ENCODE peak calls at places on chromosomes 1 and 21, in seven cellular contexts. Q, B, I, F, D, H and C are unnamed samples.

GRCh38 chr21:32481875-32482408 is 69.4 kb downstream of the EVA1C start:
- DNase-seq in D (no peak), I (no peak), F (no peak), H (no peak), Q (no peak), B (no peak), C (no peak)

GRCh38 chr1:28896609-28896986 is 17.8 kb upstream of the EPB41 start:
- DNase-seq in I (no peak), H (no peak), D (no peak), Q (no peak), B (no peak), F (no peak), C (no peak)

GRCh38 chr1:23798662-23799142 is 1.9 kb downstream of the GALE start:
- DNase-seq in B (peak; percentile 45), F (no peak), I (peak; percentile 77), H (peak; percentile 68), Q (no peak), D (no peak), C (no peak)

GRCh38 chr1:101938681-101939080 is 58.0 kb downstream of the OLFM3 start:
- DNase-seq in D (no peak), I (no peak), H (no peak), B (no peak), F (no peak), Q (no peak), C (no peak)

GRCh38 chr1:185338719-185339622 is 21.9 kb upstream of the IVNS1ABP start:
- DNase-seq in Q (peak; percentile 27), B (no peak), I (no peak), F (no peak), D (peak; percentile 45), H (no peak), C (peak; percentile 67)

GRCh38 chr1:10685851-10686403 is 110.5 kb downstream of the CASZ1 start:
- DNase-seq in F (no peak), B (no peak), D (peak; percentile 51), H (no peak), I (no peak), Q (no peak), C (no peak)

GRCh38 chr21:39863111-39863510 is 4.1 kb upstream of the PCP4 start:
- DNase-seq in B (no peak), H (peak; percentile 73), Q (no peak), F (peak; percentile 49), I (no peak), D (peak; percentile 46), C (no peak)

GRCh38 chr1:155859881-155860841 is 794 bp downstream of the SYT11 start:
- DNase-seq in B (peak; percentile 87), H (peak; percentile 74), F (no peak), D (peak; percentile 77), Q (peak; percentile 33), I (peak; percentile 91), C (peak; percentile 85)

GRCh38 chr1:18866846-18867245 is 7.4 kb upstream of the TAS1R2 start:
- DNase-seq in F (no peak), H (no peak), I (no peak), Q (no peak), D (no peak), B (no peak), C (no peak)

GRCh38 chr1:198121058-198121829 is 35.6 kb upstream of the NEK7 start:
- DNase-seq in Q (no peak), H (no peak), F (no peak), I (no peak), D (peak; percentile 94), B (no peak), C (no peak)

GRCh38 chr1:152185544-152186391 is 26.7 kb upstream of the RPTN start:
- DNase-seq in F (no peak), D (peak; percentile 54), I (peak; percentile 50), H (no peak), B (peak; percentile 57), Q (peak; percentile 9), C (peak; percentile 10)

GRCh38 chr1:244237445-244237844 is 186.4 kb downstream of the ZBTB18 start:
- DNase-seq in B (no peak), Q (no peak), I (no peak), F (no peak), D (peak; percentile 31), H (no peak), C (no peak)

GRCh38 chr1:199297174-199297573 is 658.3 kb downstream of the PTPRC start:
- DNase-seq in F (no peak), B (no peak), Q (no peak), H (no peak), D (no peak), I (no peak), C (no peak)

GRCh38 chr1:44849575-44850132 is 6.6 kb upstream of the PTCH2 start:
- DNase-seq in D (no peak), Q (no peak), H (no peak), F (no peak), B (no peak), I (no peak), C (no peak)

GRCh38 chr21:45570071-45570470 is 27.8 kb upstream of the SLC19A1 start:
- DNase-seq in Q (no peak), I (no peak), B (no peak), H (no peak), F (no peak), D (no peak), C (no peak)

GRCh38 chr21:36753556-36753955 is 54.6 kb downstream of the SIM2 start:
- DNase-seq in B (no peak), Q (no peak), I (no peak), D (peak; percentile 95), H (no peak), F (peak; percentile 56), C (no peak)

GRCh38 chr1:41053324-41053723 is 31.8 kb upstream of the SLFNL1 start:
- DNase-seq in B (no peak), F (no peak), I (no peak), D (no peak), Q (no peak), H (no peak), C (no peak)
- H3K36me3 ChIP-seq in B (peaks cover 21% of the 10 kb centered on the region), F (no peaks in the 10 kb centered on the region), I (peaks cover 2% of the 10 kb centered on the region), D (peaks cover 5% of the 10 kb centered on the region), Q (no peaks in the 10 kb centered on the region), H (peaks cover 12% of the 10 kb centered on the region), C (peaks cover 5% of the 10 kb centered on the region)

DNA sequence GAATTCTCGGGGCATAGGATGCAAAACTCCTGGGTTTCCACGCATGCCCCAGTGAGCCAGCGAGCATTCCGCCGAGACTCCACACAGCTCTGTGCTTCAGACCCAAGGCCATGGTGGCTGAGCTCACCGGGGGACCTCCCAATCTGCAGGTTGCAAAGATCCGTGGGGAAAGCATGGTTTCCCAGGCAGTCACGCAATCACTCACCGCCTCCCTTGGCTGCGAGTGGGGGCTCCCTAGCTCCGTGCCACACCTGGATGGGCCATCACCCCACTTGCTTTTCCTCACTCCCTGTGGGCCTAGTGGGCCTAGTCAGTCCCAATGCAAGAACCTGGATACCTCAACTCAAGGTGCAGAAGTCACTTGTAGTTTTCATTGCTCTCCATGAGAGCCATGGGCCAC is 37.0 kb upstream of the SAMD11 start:
- DNase-seq in F (no peak), D (no peak), B (no peak), I (no peak), Q (no peak), H (no peak), C (no peak)
- H3K4me3 ChIP-seq in F (no peak overlapping the region), D (no peak overlapping the region), B (no peak overlapping the region), I (no peak overlapping the region), Q (no peak overlapping the region), H (no peak overlapping the region), C (no peak overlapping the region)

GRCh38 chr1:26768755-26769154 is 19.0 kb upstream of the PIGV start:
- DNase-seq in Q (no peak), D (peak; percentile 47), H (no peak), I (no peak), B (no peak), F (no peak), C (no peak)
- H3K36me3 ChIP-seq in Q (peaks cover 67% of the 10 kb centered on the region), D (peaks cover 53% of the 10 kb centered on the region), H (peaks cover 99% of the 10 kb centered on the region), I (peaks cover 64% of the 10 kb centered on the region), B (peaks cover 73% of the 10 kb centered on the region), F (peaks cover 4% of the 10 kb centered on the region), C (peaks cover 54% of the 10 kb centered on the region)

DNA sequence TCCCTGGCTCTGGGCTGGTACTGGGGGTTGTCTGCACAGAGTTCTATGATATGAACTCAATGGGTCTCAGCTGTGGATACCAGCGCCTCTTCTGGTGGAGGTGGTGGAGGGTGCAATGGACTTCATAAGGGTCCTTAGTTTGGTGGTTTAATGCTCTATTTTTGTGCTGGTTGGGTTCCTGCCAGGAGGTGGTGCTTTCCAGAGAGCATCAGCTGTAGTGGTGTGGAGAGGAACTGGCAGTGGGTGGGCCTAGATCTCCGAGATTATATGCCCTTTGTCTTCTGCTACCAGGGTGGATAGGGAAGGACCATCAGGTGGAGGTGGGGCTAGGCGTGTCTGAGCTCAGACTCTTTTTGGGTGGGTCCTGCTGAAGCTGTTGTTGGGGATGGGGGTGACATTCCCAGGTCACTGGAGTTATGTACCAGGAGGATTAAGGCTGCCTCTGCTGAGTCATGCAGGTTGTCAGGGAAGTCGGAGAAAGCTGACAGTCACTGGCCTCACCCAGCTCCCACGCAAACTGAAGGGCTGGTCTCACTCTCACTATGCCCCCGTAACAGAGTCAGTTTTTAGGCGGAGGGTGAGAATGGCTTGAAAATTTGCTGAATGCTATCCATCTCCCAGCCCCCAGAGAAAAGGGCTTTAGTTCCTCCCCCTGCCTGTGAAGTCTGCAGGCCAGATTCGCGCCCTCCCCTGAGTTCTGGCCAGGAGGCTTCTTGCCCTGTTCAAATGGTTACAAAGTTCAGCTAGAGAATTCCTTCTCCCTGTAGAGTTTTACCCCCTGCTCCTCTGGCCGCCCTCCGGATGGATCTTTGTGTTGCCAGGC is 902.9 kb downstream of the LTN1 start:
- DNase-seq in Q (no peak), D (no peak), F (no peak), H (no peak), I (no peak), B (no peak), C (no peak)
- H3K4me3 ChIP-seq in Q (no peak overlapping the region), D (no peak overlapping the region), F (no peak overlapping the region), H (no peak overlapping the region), I (no peak overlapping the region), B (no peak overlapping the region), C (no peak overlapping the region)

DNA sequence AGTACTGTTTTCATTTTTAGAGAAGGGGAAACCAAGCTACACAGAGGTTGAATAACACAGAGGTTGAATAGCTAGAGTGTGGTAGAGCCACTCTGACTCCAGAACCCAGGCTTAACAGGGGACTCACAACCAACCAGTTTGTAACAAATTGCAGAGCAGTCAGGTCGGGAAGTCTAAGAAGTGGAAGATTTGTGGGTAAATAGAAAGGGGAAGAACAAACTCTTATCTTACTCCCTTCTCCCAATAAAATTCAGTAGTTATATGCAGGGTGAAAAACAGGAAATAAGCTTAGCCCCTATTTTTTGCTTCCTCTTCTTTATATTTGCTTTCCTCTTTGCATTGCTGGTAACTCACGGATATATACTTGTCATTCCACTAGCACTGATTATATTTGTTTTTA is 23.2 kb downstream of the CDC42 start:
- DNase-seq in H (no peak), D (no peak), F (no peak), I (no peak), B (no peak), Q (no peak), C (no peak)
- H3K36me3 ChIP-seq in H (peaks cover 37% of the 10 kb centered on the region), D (peaks cover 18% of the 10 kb centered on the region), F (no peaks in the 10 kb centered on the region), I (peaks cover 1% of the 10 kb centered on the region), B (peaks cover 54% of the 10 kb centered on the region), Q (peaks cover 15% of the 10 kb centered on the region), C (no peaks in the 10 kb centered on the region)

DNA sequence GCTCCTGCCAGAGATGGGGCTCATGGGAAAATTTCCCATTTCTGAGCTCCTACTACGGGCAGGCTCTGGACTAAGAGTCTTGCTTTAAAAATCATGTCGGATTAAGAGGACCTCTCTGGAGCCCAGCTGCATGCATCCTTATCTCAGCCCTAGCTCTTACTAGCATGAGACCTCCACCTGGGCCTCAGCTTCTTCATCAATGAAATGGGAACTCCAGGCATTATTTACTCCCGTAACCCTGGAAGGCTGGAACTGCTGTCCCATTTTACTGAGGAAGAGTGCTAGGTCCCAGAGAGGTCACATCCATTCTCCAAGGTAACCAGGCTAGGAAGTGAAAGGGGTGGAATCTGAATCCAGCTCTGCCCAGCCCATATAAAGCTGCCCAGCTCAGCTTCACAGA is 6.2 kb downstream of the COL8A2 start:
- DNase-seq in H (no peak), Q (no peak), I (no peak), D (no peak), B (no peak), F (no peak), C (no peak)
- H3K4me3 ChIP-seq in H (no peak overlapping the region), Q (no peak overlapping the region), I (no peak overlapping the region), D (no peak overlapping the region), B (no peak overlapping the region), F (no peak overlapping the region), C (no peak overlapping the region)